ENCODE peak calls at places on chromosomes 5 and 9, in four cellular contexts. N is astrocyte of the cerebellum; L is NCI-H1436 treated with DMSO at 0.1 percent for 48 hours; U is stimulated activated naive CD4-positive, alpha-beta T cell. Z is an unnamed sample.

GRCh38 chr5:77772729-77773128 is 3.4 kb downstream of the TBCA start:
- DNase-seq in N (no peak), L (no peak), U (no peak), Z (no peak)

GRCh38 chr5:14185336-14186131 is 42.4 kb downstream of the TRIO start:
- DNase-seq in N (no peak), L (peak), U (no peak), Z (no peak)

GRCh38 chr5:107285772-107286171 is 385.0 kb downstream of the EFNA5 start:
- DNase-seq in N (peak), L (no peak), U (no peak), Z (no peak)

GRCh38 chr9:127279717-127280285 is 15.2 kb downstream of the GARNL3 start:
- DNase-seq in N (no peak), L (no peak), U (no peak), Z (no peak)

GRCh38 chr5:153542536-153542935 is 52.1 kb downstream of the GRIA1 start:
- DNase-seq in N (no peak), L (no peak), U (no peak), Z (no peak)

GRCh38 chr5:8714197-8714596 is 831.7 kb downstream of the SEMA5A start:
- DNase-seq in N (no peak), L (no peak), U (no peak), Z (no peak)

GRCh38 chr5:113989913-113990305 is 372.0 kb upstream of the KCNN2 start:
- DNase-seq in N (no peak), L (no peak), U (no peak), Z (no peak)

GRCh38 chr5:98770158-98770910 is 3.1 kb upstream of the RGMB start:
- DNase-seq in N (no peak), L (peak), U (peak), Z (no peak)

GRCh38 chr9:81237565-81238231 is 451.6 kb downstream of the TLE1 start:
- DNase-seq in N (no peak), L (no peak), U (no peak), Z (no peak)

GRCh38 chr5:54590824-54591223 is 73.3 kb downstream of the SNX18 start:
- DNase-seq in N (no peak), L (no peak), U (no peak), Z (no peak)

GRCh38 chr5:55711531-55712022 is 547 bp downstream of the SLC38A9 start:
- DNase-seq in N (no peak), L (no peak), U (peak), Z (no peak)

GRCh38 chr5:62627901-62628300 is 49.3 kb downstream of the LRRC70 start:
- DNase-seq in N (no peak), L (no peak), U (no peak), Z (no peak)